ENCODE peak calls at places on chromosome 4, in seven cellular contexts. G, U, M, Q, X, Y and D are unnamed samples.

GRCh38 chr4:141462361-141462760 is 174.0 kb upstream of the IL15 start:
- DNase-seq in G (no peak), U (no peak), M (no peak), Q (no peak), X (peak; percentile 14), Y (no peak), D (no peak)

GRCh38 chr4:74114234-74114633 is 15.2 kb upstream of the CXCL2 start:
- DNase-seq in G (no peak), U (peak; percentile 86), M (no peak), Q (no peak), X (peak; percentile 81), Y (no peak), D (no peak)

GRCh38 chr4:124980276-124980752 is 267.8 kb upstream of the ANKRD50 start:
- DNase-seq in G (no peak), U (peak; percentile 16), M (no peak), Q (no peak), X (peak; percentile 54), Y (no peak), D (no peak)

GRCh38 chr4:39947963-39948362 is 29.7 kb downstream of the PDS5A start:
- DNase-seq in G (no peak), U (no peak), M (no peak), Q (no peak), X (no peak), Y (no peak), D (no peak)

GRCh38 chr4:37584087-37584486 is 102.1 kb downstream of the RELL1 start:
- DNase-seq in G (no peak), U (no peak), M (no peak), Q (no peak), X (no peak), Y (no peak), D (no peak)

GRCh38 chr4:128810331-128810870 is 901 bp downstream of the JADE1 start:
- DNase-seq in G (peak; percentile 72), U (no peak), M (no peak), Q (peak; percentile 9), X (peak; percentile 23), Y (peak; percentile 73), D (peak; percentile 42)

GRCh38 chr4:115537387-115537786 is 424.0 kb upstream of the NDST4 start:
- DNase-seq in G (no peak), U (peak; percentile 41), M (no peak), Q (no peak), X (no peak), Y (peak; percentile 7), D (no peak)

GRCh38 chr4:55948726-55949479 is at the start of gene CEP135:
- DNase-seq in G (peak; percentile 91), U (peak; percentile 95), M (peak; percentile 94), Q (peak; percentile 97), X (peak; percentile 93), Y (peak; percentile 95), D (peak; percentile 92)

GRCh38 chr4:13627606-13628301 is at the start of gene BOD1L1:
- DNase-seq in G (peak; percentile 91), U (peak; percentile 91), M (peak; percentile 84), Q (peak; percentile 78), X (peak; percentile 89), Y (peak; percentile 97), D (peak; percentile 90)
- TF ChIP-seq CTCF in G (peak; percentile 77), U (peak; percentile 51), M (peak; percentile 54), Q (no peak), X (peak; percentile 56), Y (peak; percentile 45), D (peak; percentile 63)

GRCh38 chr4:8474856-8475255 is 34.3 kb downstream of the TRMT44 start:
- DNase-seq in G (no peak), U (no peak), M (no peak), Q (no peak), X (no peak), Y (no peak), D (no peak)

GRCh38 chr4:8472166-8472688 is 31.6 kb downstream of the TRMT44 start:
- DNase-seq in G (no peak), U (no peak), M (no peak), Q (no peak), X (no peak), Y (no peak), D (no peak)

GRCh38 chr4:8473198-8473919 is 32.8 kb downstream of the TRMT44 start:
- DNase-seq in G (no peak), U (no peak), M (no peak), Q (no peak), X (no peak), Y (peak; percentile 26), D (no peak)

GRCh38 chr4:8472689-8473197 is 32.2 kb downstream of the TRMT44 start:
- DNase-seq in G (no peak), U (peak; percentile 98), M (no peak), Q (no peak), X (peak; percentile 90), Y (no peak), D (no peak)

GRCh38 chr4:8473920-8474590 is 33.5 kb downstream of the TRMT44 start:
- DNase-seq in G (no peak), U (no peak), M (no peak), Q (no peak), X (no peak), Y (no peak), D (no peak)
- TF ChIP-seq CTCF in G (no peak), U (peak; percentile 3), M (no peak), Q (no peak), X (no peak), Y (no peak), D (no peak)

DNA sequence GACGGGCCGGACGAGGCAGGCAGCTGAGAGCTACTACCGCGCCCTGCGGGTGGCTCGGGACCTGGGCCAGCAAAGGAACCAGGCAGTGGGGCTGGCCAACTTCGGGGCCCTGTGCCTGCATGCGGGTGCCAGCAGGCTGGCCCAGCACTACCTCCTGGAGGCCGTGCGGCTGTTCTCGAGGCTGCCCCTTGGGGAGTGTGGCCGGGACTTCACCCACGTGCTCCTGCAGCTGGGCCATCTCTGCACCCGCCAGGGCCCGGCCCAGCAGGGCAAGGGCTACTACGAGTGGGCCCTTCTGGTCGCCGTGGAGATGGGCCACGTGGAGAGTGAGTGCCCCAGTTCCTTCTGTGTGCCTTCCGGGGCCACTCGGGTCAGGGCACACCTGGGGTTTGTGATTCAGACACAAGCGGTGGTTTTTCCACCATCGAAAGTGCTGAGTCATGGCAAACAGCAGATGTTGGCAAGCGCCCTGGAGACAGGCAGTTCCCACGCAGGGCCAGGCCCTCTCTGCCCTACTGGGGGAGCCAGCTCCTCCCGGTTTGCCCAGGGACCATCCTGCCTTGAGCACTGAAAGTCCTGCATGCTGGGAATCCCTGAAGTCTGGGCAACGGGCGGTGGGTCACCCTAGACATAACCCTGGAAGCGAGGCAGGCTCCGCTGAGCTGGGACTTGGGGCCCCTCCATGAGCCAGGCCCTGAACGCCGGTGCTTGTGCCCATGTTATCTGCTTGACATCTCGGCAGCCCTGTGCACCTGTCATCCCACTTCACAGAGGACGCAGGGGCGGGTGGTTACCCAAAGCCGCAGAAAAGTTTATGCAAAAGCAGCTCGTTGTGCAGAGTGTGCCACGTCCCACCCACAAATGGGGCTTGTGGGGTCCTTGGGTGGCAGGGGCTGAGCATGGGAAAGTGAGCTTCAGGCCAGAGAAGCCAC is 29.5 kb downstream of the SH3TC1 start:
- DNase-seq in G (peak; percentile 82), U (peak; percentile 86), M (peak; percentile 87), Q (no peak), X (peak; percentile 60), Y (peak; percentile 84), D (peak; percentile 71)
- TF ChIP-seq CTCF in G (no peak), U (no peak), M (no peak), Q (no peak), X (no peak), Y (no peak), D (no peak)

GRCh38 chr4:83768146-83768545 is 232.2 kb downstream of the GPAT3 start:
- DNase-seq in G (no peak), U (no peak), M (no peak), Q (no peak), X (no peak), Y (no peak), D (no peak)

GRCh38 chr4:83772680-83773079 is 236.8 kb downstream of the GPAT3 start:
- DNase-seq in G (no peak), U (peak; percentile 6), M (no peak), Q (no peak), X (no peak), Y (no peak), D (no peak)

GRCh38 chr4:83767017-83767541 is 231.2 kb downstream of the GPAT3 start:
- DNase-seq in G (no peak), U (no peak), M (no peak), Q (no peak), X (no peak), Y (no peak), D (no peak)

DNA sequence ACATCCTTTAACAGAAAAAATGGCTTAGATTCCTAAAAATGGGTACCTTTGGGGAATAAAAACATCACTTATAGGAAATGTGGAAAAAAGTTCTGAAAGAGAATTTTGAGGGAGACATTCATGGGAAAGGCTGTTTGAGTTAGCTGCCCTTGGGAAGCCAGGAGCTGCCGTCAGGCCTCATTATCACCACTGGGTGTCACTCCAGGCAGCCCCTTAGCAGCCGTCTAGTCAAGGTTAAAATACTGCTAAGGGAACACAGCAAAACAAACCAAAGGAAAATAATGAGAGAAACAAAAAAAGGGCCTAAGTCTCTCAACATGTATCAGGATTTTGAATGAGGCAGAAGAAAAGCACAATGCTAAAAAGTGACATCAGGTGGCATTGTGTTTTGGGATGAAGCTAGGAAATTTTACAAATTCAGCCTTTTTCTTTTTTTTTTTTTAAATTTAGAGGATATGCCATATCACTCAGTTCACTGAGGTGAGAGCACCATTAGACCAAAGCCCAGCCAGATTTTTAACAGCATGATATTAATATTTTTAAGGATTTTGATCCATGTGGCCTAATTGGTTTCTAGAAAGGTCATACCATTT is 235.3 kb downstream of the GPAT3 start:
- DNase-seq in G (peak; percentile 18), U (peak; percentile 72), M (no peak), Q (peak; percentile 62), X (peak; percentile 30), Y (peak; percentile 48), D (peak; percentile 14)
- TF ChIP-seq CTCF in G (peak; percentile 55), U (peak; percentile 94), M (no peak), Q (peak; percentile 40), X (peak; percentile 89), Y (peak; percentile 64), D (peak; percentile 45)

DNA sequence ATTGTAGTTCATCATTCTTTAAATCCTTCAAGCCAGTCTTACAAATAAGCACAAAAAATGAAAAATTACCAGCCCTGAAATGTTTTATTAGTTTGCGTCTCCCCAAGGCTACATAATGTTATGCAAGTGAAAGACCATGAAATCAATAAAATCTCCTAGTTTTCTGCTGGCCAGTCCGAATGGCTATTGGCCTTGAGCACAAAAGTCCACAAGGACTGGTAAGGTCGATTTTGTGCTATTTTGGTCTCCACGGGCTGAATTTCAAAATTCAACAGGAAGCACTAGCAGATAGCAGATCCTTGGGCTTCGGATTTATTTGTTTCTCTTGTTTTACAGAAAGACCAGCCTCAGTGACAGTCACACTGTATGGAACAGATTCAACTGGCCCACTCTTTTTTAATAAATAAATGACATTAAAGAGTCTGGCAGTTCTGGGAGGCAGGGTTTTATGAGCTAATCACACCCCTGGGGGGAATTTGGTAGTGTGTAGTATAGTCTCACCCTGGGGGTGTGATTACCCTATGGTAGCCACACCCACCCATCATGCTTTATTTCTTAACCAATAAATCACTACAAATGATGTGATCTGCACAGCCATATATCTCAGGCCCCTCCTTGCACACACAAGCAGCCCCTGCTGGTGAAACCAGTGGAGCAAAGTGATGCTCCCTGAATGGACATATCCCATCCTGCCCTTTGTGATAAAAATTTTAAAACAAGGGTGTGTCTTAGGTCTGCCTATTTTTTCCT is 51.1 kb upstream of the TMEM33 start:
- DNase-seq in G (no peak), U (no peak), M (no peak), Q (no peak), X (no peak), Y (no peak), D (no peak)
- TF ChIP-seq CTCF in G (no peak), U (no peak), M (no peak), Q (no peak), X (no peak), Y (no peak), D (no peak)